ENCODE peak calls at places on chromosomes 4 and X, in ten cellular contexts. I is endothelial cell of umbilical vein, W is heart right ventricle, N is psoas muscle, G is fibroblast of lung, J is A549, F is suprapubic skin, E is tibial nerve, Q is sigmoid colon, L is tibial artery. Y is an unnamed sample.

GRCh38 chrX:133947022-133947421 is 38.4 kb downstream of the GPC3 start:
- DNase-seq in J (no peak), Q (no peak), L (no peak), G (no peak), W (no peak), I (no peak), F (no peak), E (no peak), N (no peak), Y (no peak)

GRCh38 chrX:16892504-16893362 is 22.6 kb upstream of the RBBP7 start:
- DNase-seq in G (peak; percentile 84), I (peak; percentile 70), F (no peak), N (peak; percentile 44), E (peak; percentile 78), W (peak; percentile 72), Q (peak; percentile 77), J (peak; percentile 72), L (peak; percentile 73), Y (peak; percentile 54)

GRCh38 chrX:74452199-74452481 is 30.8 kb downstream of the SLC16A2 start:
- DNase-seq in Q (no peak), I (no peak), E (no peak), G (no peak), L (no peak), F (no peak), J (no peak), N (no peak), W (no peak), Y (no peak)

GRCh38 chr4:95548738-95549245 is at the start of gene UNC5C:
- DNase-seq in J (no peak), Q (peak; percentile 88), G (peak; percentile 85), L (peak; percentile 84), F (peak; percentile 75), E (peak; percentile 59), W (peak; percentile 83), I (peak; percentile 32), N (peak; percentile 60), Y (no peak)

GRCh38 chr4:26520728-26521442 is 30.6 kb upstream of the CCKAR start:
- DNase-seq in E (no peak), L (no peak), J (no peak), F (no peak), G (no peak), Q (peak; percentile 74), I (no peak), W (no peak), N (no peak), Y (no peak)

GRCh38 chrX:16087081-16087480 is 36.3 kb upstream of the GRPR start:
- DNase-seq in J (no peak), L (no peak), F (no peak), G (peak; percentile 3), N (no peak), Q (no peak), W (no peak), I (no peak), E (no peak), Y (no peak)

GRCh38 chr4:142474398-142475087 is 371.6 kb downstream of the INPP4B start:
- DNase-seq in W (no peak), I (no peak), L (no peak), F (no peak), N (no peak), J (peak; percentile 2), E (no peak), Q (no peak), G (no peak), Y (peak; percentile 98)

GRCh38 chrX:155544886-155545285 is 67.9 kb downstream of the TMLHE start:
- DNase-seq in F (no peak), W (no peak), J (no peak), Q (no peak), I (no peak), G (no peak), L (no peak), N (no peak), E (no peak), Y (no peak)

GRCh38 chr4:157804986-157805385 is 367.8 kb downstream of the GASK1B start:
- DNase-seq in L (no peak), J (no peak), F (no peak), I (peak; percentile 19), N (no peak), E (no peak), Q (no peak), W (no peak), G (peak; percentile 1), Y (no peak)

GRCh38 chrX:101029665-101030064 is 22.2 kb downstream of the TRMT2B start:
- DNase-seq in E (no peak), Q (no peak), W (no peak), J (no peak), N (no peak), L (no peak), F (no peak), G (no peak), I (no peak), Y (no peak)

GRCh38 chrX:70454441-70455365 is 10.1 kb downstream of the DLG3 start:
- DNase-seq in E (peak; percentile 57), I (peak; percentile 49), L (peak; percentile 51), F (no peak), J (peak; percentile 57), G (peak; percentile 66), W (peak; percentile 52), N (peak; percentile 47), Q (peak; percentile 81), Y (peak; percentile 94)

GRCh38 chr4:109332926-109333464 is 30.5 kb upstream of the COL25A1 start:
- DNase-seq in I (no peak), G (no peak), L (no peak), J (no peak), E (no peak), F (no peak), Q (no peak), W (no peak), N (no peak), Y (no peak)

GRCh38 chr4:40858946-40859345 is 109.2 kb downstream of the NSUN7 start:
- DNase-seq in J (no peak), N (no peak), I (no peak), G (no peak), E (no peak), Q (no peak), L (no peak), W (no peak), F (no peak), Y (no peak)

GRCh38 chrX:2548731-2549423 is 48.1 kb upstream of the DHRSX start:
- DNase-seq in J (no peak), I (no peak), E (no peak), F (no peak), Q (no peak), W (no peak), N (no peak), G (no peak), L (no peak), Y (no peak)

DNA sequence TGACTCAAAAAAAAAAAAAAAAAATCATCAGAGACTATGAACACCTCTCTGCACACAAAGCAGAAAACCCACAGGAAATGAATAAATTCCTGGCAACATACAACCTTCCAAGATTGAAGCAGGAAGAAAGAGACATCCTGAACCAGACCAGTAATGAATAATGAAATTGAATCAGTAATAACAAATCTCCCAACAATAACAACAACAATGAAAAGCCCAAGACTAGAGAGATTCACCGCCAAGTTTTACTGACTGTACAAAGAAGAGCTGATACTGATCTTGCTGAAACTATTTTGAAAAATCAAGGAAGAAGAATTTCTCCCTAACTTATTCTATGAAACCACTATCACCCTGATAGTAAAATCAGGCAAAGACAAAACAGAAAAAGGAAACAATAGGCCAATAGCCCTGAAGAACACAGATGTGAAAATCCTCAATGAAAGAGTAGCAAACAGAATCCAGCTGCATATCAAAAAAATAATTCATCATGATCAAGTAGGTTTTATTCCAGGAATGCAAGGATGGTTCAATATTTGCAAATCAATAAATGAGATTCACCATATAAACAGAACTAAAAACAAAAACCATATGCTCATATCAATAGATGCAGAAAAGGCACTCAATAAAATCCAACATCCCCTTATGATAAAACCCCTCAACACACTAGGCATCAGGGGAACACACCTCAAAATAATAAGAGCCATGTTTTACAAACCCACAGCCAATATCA is 31.0 kb upstream of the PLK4 start:
- DNase-seq in L (no peak), W (no peak), F (no peak), E (no peak), G (peak; percentile 12), N (no peak), Q (no peak), I (peak; percentile 37), J (no peak), Y (no peak)
- TF ChIP-seq CTCF in L (no peak), W (no peak), F (no peak), E (no peak), G (no peak), N (no peak), Q (no peak), I (no peak), J (no peak), Y (no peak)

GRCh38 chr4:165394275-165394674 is 15.5 kb downstream of the CPE start:
- DNase-seq in L (no peak), I (peak; percentile 9), G (peak; percentile 86), N (no peak), Q (no peak), F (no peak), E (no peak), W (no peak), J (no peak), Y (no peak)
- H3K27ac ChIP-seq in L (peak overlapping the region; percentile 38), I (no peak overlapping the region), G (no peak overlapping the region), N (no peak overlapping the region), Q (no peak overlapping the region), F (no peak overlapping the region), E (no peak overlapping the region), W (no peak overlapping the region), J (no peak overlapping the region), Y (no peak overlapping the region)

GRCh38 chrX:44784241-44784640 is 59.6 kb upstream of the DUSP21 start:
- DNase-seq in F (no peak), N (no peak), I (peak; percentile 49), Q (no peak), E (no peak), L (no peak), J (no peak), W (no peak), G (no peak), Y (no peak)
- TF ChIP-seq CTCF in F (no peak), N (no peak), I (no peak), Q (no peak), E (no peak), L (no peak), J (no peak), W (no peak), G (no peak), Y (no peak)

GRCh38 chr4:51884055-51884454 is 41.1 kb downstream of the DCUN1D4 start:
- DNase-seq in F (no peak), W (no peak), L (no peak), Q (no peak), J (no peak), N (no peak), I (peak; percentile 29), G (no peak), E (no peak), Y (no peak)

GRCh38 chr4:51880016-51880915 is 37.3 kb downstream of the DCUN1D4 start:
- DNase-seq in E (no peak), J (no peak), W (no peak), G (no peak), I (no peak), Q (no peak), N (no peak), F (no peak), L (no peak), Y (no peak)

GRCh38 chr4:51884606-51885005 is 41.7 kb downstream of the DCUN1D4 start:
- DNase-seq in G (no peak), F (no peak), E (no peak), N (no peak), I (no peak), J (no peak), Q (no peak), W (no peak), L (no peak), Y (no peak)

GRCh38 chr4:51890760-51891159 is 47.8 kb downstream of the DCUN1D4 start:
- DNase-seq in W (no peak), Q (no peak), G (no peak), E (no peak), N (no peak), F (no peak), I (no peak), J (no peak), L (no peak), Y (no peak)

GRCh38 chr4:51885371-51885770 is 42.4 kb downstream of the DCUN1D4 start:
- DNase-seq in Q (no peak), I (peak; percentile 40), N (no peak), L (no peak), G (peak; percentile 32), E (no peak), W (no peak), F (no peak), J (peak; percentile 13), Y (peak; percentile 3)
- H3K27ac ChIP-seq in Q (no peak overlapping the region), I (no peak overlapping the region), N (no peak overlapping the region), L (no peak overlapping the region), G (no peak overlapping the region), E (no peak overlapping the region), W (no peak overlapping the region), F (no peak overlapping the region), J (no peak overlapping the region), Y (no peak overlapping the region)